ENCODE peak calls at places on chromosomes 13 and 19, in seven cellular contexts. T is fibroblast of pulmonary artery, P is WTC11, R is colonic mucosa, S is retinal pigment epithelial cell, L is HL-60, A is brain microvascular endothelial cell. K is an unnamed sample.

GRCh38 chr13:70390064-70390463 is 281.8 kb upstream of the KLHL1 start:
- DNase-seq in T (no peak), P (no peak), R (no peak), S (no peak), L (no peak), A (no peak), K (no peak)

GRCh38 chr19:49473868-49474544 is at the start of gene FLT3LG:
- DNase-seq in T (peak; percentile 68), P (peak; percentile 67), R (peak; percentile 77), S (no peak), L (peak; percentile 63), A (peak; percentile 39), K (peak; percentile 82)

GRCh38 chr19:29418106-29418684 is 107.6 kb upstream of the VSTM2B start:
- DNase-seq in T (no peak), P (no peak), R (no peak), S (no peak), L (no peak), A (no peak), K (no peak)

GRCh38 chr19:14943601-14944000 is 2.3 kb downstream of the OR7C2 start:
- DNase-seq in T (peak; percentile 51), P (no peak), R (no peak), S (no peak), L (no peak), A (no peak), K (no peak)

GRCh38 chr19:18121166-18121565 is 23.6 kb downstream of the MAST3 start:
- DNase-seq in T (no peak), P (no peak), R (no peak), S (no peak), L (no peak), A (no peak), K (no peak)

GRCh38 chr13:71789952-71790351 is 77.1 kb downstream of the DACH1 start:
- DNase-seq in T (peak; percentile 4), P (no peak), R (no peak), S (no peak), L (no peak), A (peak; percentile 22), K (no peak)

GRCh38 chr19:8046569-8047165 is 5.9 kb upstream of the CCL25 start:
- DNase-seq in T (no peak), P (no peak), R (no peak), S (no peak), L (no peak), A (no peak), K (no peak)

GRCh38 chr19:38527466-38528136 is 90.2 kb downstream of the MAP4K1 start:
- DNase-seq in T (no peak), P (peak; percentile 86), R (no peak), S (no peak), L (no peak), A (no peak), K (no peak)

GRCh38 chr13:109722068-109722467 is 64.3 kb downstream of the IRS2 start:
- DNase-seq in T (no peak), P (peak; percentile 31), R (no peak), S (no peak), L (no peak), A (no peak), K (no peak)

GRCh38 chr19:1650627-1651009 is 1.8 kb downstream of the TCF3 start:
- DNase-seq in T (peak; percentile 10), P (peak; percentile 61), R (no peak), S (no peak), L (no peak), A (no peak), K (no peak)

GRCh38 chr19:1942078-1942933 is 1.3 kb downstream of the CSNK1G2 start:
- DNase-seq in T (peak; percentile 71), P (peak; percentile 83), R (peak; percentile 83), S (peak; percentile 57), L (peak; percentile 87), A (peak; percentile 56), K (peak; percentile 77)

GRCh38 chr13:34779171-34779570 is 162.9 kb upstream of the NBEA start:
- DNase-seq in T (peak; percentile 30), P (no peak), R (no peak), S (no peak), L (no peak), A (no peak), K (no peak)

GRCh38 chr19:54147676-54148075 is 10.1 kb downstream of the CNOT3 start:
- DNase-seq in T (peak; percentile 41), P (no peak), R (no peak), S (no peak), L (no peak), A (no peak), K (no peak)

GRCh38 chr13:43422061-43422460 is 364.7 kb downstream of the ENOX1 start:
- DNase-seq in T (no peak), P (no peak), R (no peak), S (no peak), L (no peak), A (no peak), K (no peak)

GRCh38 chr19:6471076-6471475 is 7.0 kb downstream of the CRB3 start:
- DNase-seq in T (no peak), P (no peak), R (no peak), S (no peak), L (no peak), A (no peak), K (no peak)

DNA sequence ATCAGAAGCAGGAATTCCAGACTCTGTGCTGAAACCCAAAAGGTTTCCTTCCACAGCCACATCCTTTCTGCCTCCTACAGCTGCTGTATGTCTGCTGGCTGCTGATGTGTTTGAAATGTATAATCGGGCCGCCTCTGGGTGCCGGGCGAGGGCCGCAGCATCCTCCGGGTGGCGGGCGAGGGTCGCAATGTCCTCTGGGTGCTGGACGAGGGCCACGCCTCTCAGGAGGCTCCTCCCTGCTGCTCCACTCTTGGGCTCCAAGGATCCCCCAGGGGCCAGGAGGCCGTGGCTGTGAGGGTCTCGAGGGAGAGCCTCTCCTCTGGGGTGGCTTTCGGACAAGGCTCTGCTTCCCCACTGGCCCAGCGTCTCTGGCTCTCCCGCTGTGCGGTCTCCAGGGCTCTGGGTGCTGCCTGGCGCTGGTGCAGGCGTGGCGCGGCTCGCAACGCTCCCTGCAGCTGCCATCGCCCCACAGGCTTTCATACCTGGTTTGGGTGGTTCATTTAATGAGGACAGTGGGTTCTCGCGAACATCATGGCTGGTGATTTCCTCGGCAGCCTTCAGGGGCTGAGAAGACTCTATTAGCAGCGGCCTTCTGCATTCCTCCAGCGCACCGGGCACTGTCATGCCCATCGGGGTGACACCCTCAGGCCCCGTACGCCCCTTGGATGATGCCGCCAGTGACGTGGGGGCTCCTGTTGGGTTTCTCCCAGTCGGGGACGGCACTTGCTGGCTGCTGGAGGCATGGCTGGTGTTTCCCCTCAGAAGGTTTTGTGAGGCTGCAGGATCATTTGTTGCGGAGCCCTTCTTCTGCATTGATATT is 41.8 kb upstream of the GRTP1 start:
- DNase-seq in T (no peak), P (no peak), R (no peak), S (no peak), L (no peak), A (no peak), K (no peak)
- TF ChIP-seq CTCF in T (no peak), P (no peak), R (no peak), S (no peak), L (no peak), A (no peak), K (no peak)

GRCh38 chr13:23375007-23375971 is 58.2 kb downstream of the SACS start:
- DNase-seq in T (peak; percentile 95), P (peak; percentile 97), R (peak; percentile 96), S (peak; percentile 66), L (peak; percentile 96), A (peak; percentile 94), K (peak; percentile 96)
- TF ChIP-seq CTCF in T (no peak), P (no peak), R (no peak), S (no peak), L (no peak), A (no peak), K (no peak)

GRCh38 chr13:98944336-98944735 is 33.5 kb downstream of the DOCK9 start:
- DNase-seq in T (no peak), P (no peak), R (no peak), S (no peak), L (no peak), A (no peak), K (no peak)
- TF ChIP-seq CTCF in T (no peak), P (no peak), R (no peak), S (no peak), L (no peak), A (no peak), K (no peak)

DNA sequence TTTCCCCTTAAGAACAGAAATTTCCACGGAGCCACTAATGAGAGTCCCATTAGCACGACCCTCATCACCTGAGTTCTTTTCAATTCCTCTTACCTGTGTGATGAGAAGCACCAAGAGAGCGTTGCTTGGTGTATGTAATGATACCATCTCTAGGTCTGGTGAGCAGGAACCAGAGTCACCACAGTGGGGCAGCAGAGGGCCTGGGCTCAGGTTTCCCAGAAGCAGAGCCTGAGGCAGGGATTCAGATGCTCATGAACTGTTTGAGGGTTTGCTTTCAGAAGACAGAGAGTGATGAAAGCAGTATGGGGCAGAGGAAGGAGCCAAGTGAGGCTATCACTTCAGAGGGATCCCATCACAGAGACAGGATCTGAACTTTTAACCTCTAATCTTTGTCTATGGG is 3.1 kb upstream of the PTPRH start:
- DNase-seq in T (no peak), P (no peak), R (peak; percentile 72), S (no peak), L (peak; percentile 25), A (no peak), K (no peak)
- TF ChIP-seq CTCF in T (peak; percentile 25), P (no peak), R (peak; percentile 43), S (peak; percentile 27), L (peak; percentile 13), A (peak; percentile 50), K (peak; percentile 52)

GRCh38 chr13:31528176-31528575 is 211.2 kb upstream of the RXFP2 start:
- DNase-seq in T (no peak), P (no peak), R (no peak), S (no peak), L (no peak), A (peak; percentile 34), K (no peak)

GRCh38 chr13:31528758-31529157 is 210.6 kb upstream of the RXFP2 start:
- DNase-seq in T (no peak), P (no peak), R (no peak), S (no peak), L (no peak), A (no peak), K (no peak)

DNA sequence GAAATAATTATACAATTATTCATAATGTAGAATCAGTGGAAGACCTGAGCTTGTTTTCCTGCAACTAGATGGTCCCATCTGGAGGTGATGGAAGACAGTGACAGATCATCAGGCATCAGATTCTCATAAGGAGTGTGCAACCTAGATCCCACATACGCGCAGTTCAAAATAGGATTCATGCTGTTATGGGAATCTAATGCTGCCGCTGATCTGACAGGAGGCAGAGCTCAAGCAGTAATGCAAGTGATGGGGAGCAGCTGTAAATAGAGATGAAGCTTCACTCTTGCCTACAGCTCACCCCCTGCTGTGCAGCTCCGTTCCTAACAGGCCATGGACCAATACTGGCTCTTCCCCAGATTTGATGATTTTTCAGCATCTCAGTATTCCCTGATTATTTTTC is 208.4 kb upstream of the RXFP2 start:
- DNase-seq in T (no peak), P (peak; percentile 12), R (no peak), S (no peak), L (no peak), A (no peak), K (no peak)
- TF ChIP-seq CTCF in T (no peak), P (no peak), R (no peak), S (no peak), L (no peak), A (no peak), K (no peak)

K was measured in CD14-positive monocyte.